ENCODE peak calls at places on chromosomes 7 and 10, in seven cellular contexts. P is AG04450, J is heart left ventricle, C is tibial nerve, Y is colonic mucosa, U is coronary artery, G is Peyer's patch. K is an unnamed sample.

GRCh38 chr7:92226981-92227380 is 18.7 kb downstream of the KRIT1 start:
- DNase-seq in U (no peak), P (peak; percentile 18), Y (no peak), G (no peak), J (no peak), C (no peak), K (no peak)

GRCh38 chr7:27564881-27565482 is 97.7 kb downstream of the HIBADH start:
- DNase-seq in J (no peak), Y (no peak), C (no peak), P (no peak), G (no peak), U (no peak), K (no peak)

GRCh38 chr10:114518401-114519305 is 114.4 kb upstream of the AFAP1L2 start:
- DNase-seq in P (no peak), J (no peak), Y (no peak), U (no peak), G (no peak), C (no peak), K (peak; percentile 86)

GRCh38 chr7:127287133-127287532 is 34.4 kb upstream of the GRM8 start:
- DNase-seq in U (no peak), C (no peak), Y (no peak), J (no peak), G (no peak), P (no peak), K (peak; percentile 3)

GRCh38 chr7:28853150-28853549 is 105.0 kb downstream of the TRIL start:
- DNase-seq in P (no peak), U (no peak), J (no peak), C (no peak), Y (no peak), G (no peak), K (no peak)

GRCh38 chr7:336810-337566 is 47.0 kb downstream of the FOXL3 start:
- DNase-seq in G (no peak), C (no peak), P (no peak), J (no peak), Y (no peak), U (no peak), K (no peak)

GRCh38 chr10:57494481-57494880 is 773.2 kb downstream of the IPMK start:
- DNase-seq in C (no peak), P (no peak), U (no peak), Y (no peak), G (no peak), J (no peak), K (no peak)

GRCh38 chr10:91319336-91319735 is 90.8 kb upstream of the HECTD2 start:
- DNase-seq in J (no peak), P (no peak), G (no peak), Y (no peak), U (no peak), C (no peak), K (no peak)

GRCh38 chr7:40659231-40659630 is 524.4 kb downstream of the SUGCT start:
- DNase-seq in C (no peak), U (no peak), P (no peak), J (peak; percentile 31), Y (no peak), G (no peak), K (no peak)

GRCh38 chr10:122052702-122053101 is 63.7 kb downstream of the TACC2 start:
- DNase-seq in J (no peak), Y (no peak), P (no peak), G (no peak), C (no peak), U (no peak), K (no peak)

DNA sequence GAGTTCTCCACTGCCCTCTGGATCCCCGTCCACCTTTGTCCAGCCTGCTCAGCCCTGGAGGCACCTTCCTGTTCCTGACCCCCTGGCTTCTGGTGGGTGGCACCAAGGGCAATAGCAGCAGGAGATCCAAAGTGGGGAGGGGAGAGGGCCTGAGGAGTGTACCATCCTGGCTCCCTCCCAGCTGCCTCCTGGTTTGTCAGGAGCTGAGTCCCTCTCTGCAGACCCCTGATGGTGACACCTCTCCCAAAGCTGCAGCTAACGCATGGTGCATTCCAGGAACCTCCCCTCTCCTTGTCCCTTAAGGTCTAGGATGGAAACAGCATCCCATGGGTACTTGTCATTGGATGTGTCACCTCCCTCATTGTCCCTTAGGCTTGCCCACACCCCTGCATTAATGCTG is 39.6 kb downstream of the VSTM4 start:
- DNase-seq in P (no peak), G (no peak), Y (no peak), U (no peak), J (peak; percentile 10), C (no peak), K (no peak)
- H3K27ac ChIP-seq in P (no peak overlapping the region), G (no peak overlapping the region), Y (no peak overlapping the region), U (no peak overlapping the region), J (no peak overlapping the region), C (no peak overlapping the region), K (no peak overlapping the region)

DNA sequence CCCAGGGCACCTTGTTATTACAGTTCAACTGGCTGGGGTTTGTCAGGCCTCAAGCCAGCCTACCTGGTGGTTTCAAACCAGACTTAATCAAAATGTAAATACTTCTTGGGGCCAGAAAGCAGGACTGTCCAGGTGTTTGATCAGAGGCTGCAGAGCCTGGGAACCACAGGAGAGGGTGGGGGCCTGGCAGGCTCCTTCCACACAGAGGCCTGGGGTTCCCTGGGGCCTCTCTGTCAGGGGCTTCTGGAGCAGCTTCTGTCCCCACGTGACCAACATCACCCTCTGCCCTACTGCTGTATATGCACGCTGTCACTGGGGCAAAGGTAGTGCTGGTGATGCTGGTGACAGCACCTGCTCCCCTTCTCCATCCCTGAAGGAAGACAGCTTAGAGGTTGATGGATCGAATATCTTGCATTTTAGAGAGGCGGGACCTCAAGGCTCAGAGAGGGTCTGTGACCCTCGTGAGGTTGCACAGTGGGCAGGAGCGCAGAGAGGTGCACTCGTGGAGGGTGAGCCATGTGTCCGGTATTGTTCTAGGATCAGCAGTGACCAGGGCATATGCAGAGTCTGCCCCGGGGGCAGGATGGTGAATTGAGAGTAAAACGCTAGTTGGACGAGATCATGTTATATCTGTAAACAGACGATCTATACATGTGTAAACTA is 95.4 kb downstream of the GRK5 start:
- DNase-seq in J (no peak), P (no peak), C (no peak), Y (no peak), G (peak; percentile 27), U (no peak), K (no peak)
- H3K27ac ChIP-seq in J (no peak overlapping the region), P (no peak overlapping the region), C (no peak overlapping the region), Y (no peak overlapping the region), G (no peak overlapping the region), U (no peak overlapping the region), K (no peak overlapping the region)

GRCh38 chr7:151008143-151008510 is 16.2 kb downstream of the ATG9B start:
- DNase-seq in G (no peak), U (no peak), C (no peak), J (no peak), Y (no peak), P (no peak), K (no peak)

GRCh38 chr7:151010002-151010306 is 14.3 kb downstream of the ATG9B start:
- DNase-seq in C (no peak), Y (no peak), P (no peak), G (peak; percentile 47), J (no peak), U (no peak), K (no peak)

GRCh38 chr7:151008511-151009323 is 15.6 kb downstream of the ATG9B start:
- DNase-seq in U (no peak), P (no peak), C (no peak), Y (peak; percentile 71), J (peak; percentile 74), G (peak; percentile 82), K (no peak)

GRCh38 chr7:151010307-151011096 is 13.8 kb downstream of the ATG9B start:
- DNase-seq in U (no peak), Y (no peak), G (peak; percentile 48), J (no peak), C (no peak), P (no peak), K (no peak)

DNA sequence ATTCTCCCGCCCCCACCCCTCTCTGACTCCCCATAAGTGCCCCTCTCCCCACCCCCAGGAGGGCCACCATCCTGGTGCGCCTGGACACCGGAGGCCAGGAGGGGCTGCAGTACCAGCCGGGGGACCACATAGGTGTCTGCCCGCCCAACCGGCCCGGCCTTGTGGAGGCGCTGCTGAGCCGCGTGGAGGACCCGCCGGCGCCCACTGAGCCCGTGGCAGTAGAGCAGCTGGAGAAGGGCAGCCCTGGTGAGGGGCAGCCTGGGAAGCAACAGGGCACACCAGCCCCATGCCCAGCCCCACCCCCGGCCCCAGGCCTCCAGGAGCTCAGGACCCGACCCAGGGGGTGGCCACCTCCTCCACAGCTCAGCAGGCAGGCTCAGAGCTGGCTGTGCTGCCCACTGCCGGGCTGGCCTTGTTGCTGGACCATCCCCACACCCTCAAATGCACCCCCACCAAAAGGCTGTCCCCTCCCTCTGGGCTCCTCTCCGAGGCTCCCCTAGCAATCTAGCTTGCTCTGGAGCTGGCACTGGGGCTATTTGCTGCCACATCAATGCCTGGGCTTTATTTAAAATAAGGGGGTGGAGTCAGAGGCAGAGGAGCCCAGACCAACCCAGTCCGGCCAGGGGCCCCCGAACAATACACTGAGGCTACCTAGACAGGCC is 14.8 kb downstream of the ATG9B start:
- DNase-seq in J (no peak), G (no peak), C (no peak), U (no peak), P (no peak), Y (no peak), K (no peak)
- H3K27ac ChIP-seq in J (no peak overlapping the region), G (no peak overlapping the region), C (no peak overlapping the region), U (no peak overlapping the region), P (no peak overlapping the region), Y (no peak overlapping the region), K (no peak overlapping the region)

GRCh38 chr10:60130130-60130579 is 223.8 kb upstream of the CCDC6 start:
- DNase-seq in G (peak; percentile 69), J (no peak), P (no peak), Y (no peak), U (no peak), C (no peak), K (no peak)
- H3K27ac ChIP-seq in G (no peak overlapping the region), J (no peak overlapping the region), P (no peak overlapping the region), Y (no peak overlapping the region), U (no peak overlapping the region), C (no peak overlapping the region), K (peak overlapping the region; percentile 7)

GRCh38 chr7:151695856-151696555 is 176.3 kb upstream of the RHEB start:
- DNase-seq in Y (no peak), J (no peak), C (no peak), G (no peak), P (no peak), U (no peak), K (no peak)
- H3K27ac ChIP-seq in Y (peak overlapping the region; percentile 1), J (peak overlapping the region; percentile 56), C (peak overlapping the region; percentile 60), G (peak overlapping the region; percentile 76), P (no peak overlapping the region), U (peak overlapping the region; percentile 15), K (peak overlapping the region; percentile 86)

DNA sequence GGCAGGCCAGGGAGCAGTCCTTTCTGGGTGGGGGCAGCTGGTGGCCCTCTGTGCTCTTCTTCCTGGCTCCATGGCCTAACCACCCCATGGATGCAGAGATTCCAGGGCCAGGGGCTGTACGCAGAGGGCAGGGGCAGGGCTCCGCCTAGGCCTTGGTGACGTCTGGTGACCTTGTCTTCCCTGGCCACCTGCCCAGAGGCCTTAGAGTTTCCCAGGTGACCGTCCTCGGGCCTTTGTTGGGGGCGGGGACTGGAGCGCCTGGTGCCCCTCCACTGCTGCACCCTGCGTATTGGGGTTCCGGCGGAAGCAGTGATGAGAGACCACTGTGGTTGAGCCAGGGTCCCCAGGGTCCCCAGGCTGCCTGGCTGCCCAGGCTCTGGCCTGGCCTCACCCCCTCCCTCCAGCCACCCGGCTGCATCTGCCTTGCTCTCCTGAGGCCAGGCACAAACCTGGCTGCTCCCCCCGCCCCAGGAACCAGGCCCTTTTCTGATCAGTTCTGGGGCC is 10.3 kb downstream of the PWWP2B start:
- DNase-seq in J (peak; percentile 68), C (no peak), U (no peak), Y (peak; percentile 93), P (no peak), G (peak; percentile 82), K (no peak)
- H3K27ac ChIP-seq in J (peak overlapping the region; percentile 76), C (peak overlapping the region; percentile 72), U (no peak overlapping the region), Y (peak overlapping the region; percentile 94), P (no peak overlapping the region), G (peak overlapping the region; percentile 86), K (peak overlapping the region; percentile 87)

K was measured in epithelial cell of prostate.